ENCODE peak calls at places on chromosomes 13 and 19, in five cellular contexts. G is adipocyte, M is kidney, C is astrocyte, I is heart left ventricle. T is an unnamed sample.
A peak's percentile ranks its signal among the peaks of the same experiment; 100 is the strongest.

GRCh38 chr13:69856331-69856730 is 251.3 kb upstream of the ATXN8OS start:
- DNase-seq in G (no peak), M (no peak), C (peak; percentile 0), I (no peak), T (peak; percentile 1)

GRCh38 chr19:49866933-49867782 is at the start of gene PNKP:
- DNase-seq in G (peak; percentile 94), M (peak; percentile 98), C (peak; percentile 80), I (peak; percentile 93), T (peak; percentile 83)

GRCh38 chr13:20495087-20496023 is 30.3 kb downstream of the CRYL1 start:
- DNase-seq in G (peak; percentile 87), M (no peak), C (peak; percentile 30), I (peak; percentile 36), T (peak; percentile 65)

GRCh38 chr13:31967155-31967554 is 64.4 kb upstream of the FRY start:
- DNase-seq in G (no peak), M (no peak), C (no peak), I (no peak), T (no peak)

GRCh38 chr13:43804461-43805070 is 17.8 kb upstream of the ENOX1 start:
- DNase-seq in G (peak; percentile 93), M (no peak), C (peak; percentile 44), I (no peak), T (peak; percentile 80)

GRCh38 chr19:11722414-11722813 is 16.3 kb downstream of the ZNF823 start:
- DNase-seq in G (no peak), M (no peak), C (no peak), I (no peak), T (no peak)

GRCh38 chr19:42091300-42092266 is 15.6 kb downstream of the ZNF574 start:
- DNase-seq in G (no peak), M (no peak), C (no peak), I (no peak), T (peak; percentile 68)

GRCh38 chr13:87680298-87680697 is 9.1 kb downstream of the SLITRK5 start:
- DNase-seq in G (no peak), M (no peak), C (no peak), I (no peak), T (peak; percentile 59)

GRCh38 chr19:4371898-4372629 is 28.3 kb downstream of the SH3GL1 start:
- DNase-seq in G (no peak), M (peak; percentile 74), C (no peak), I (no peak), T (no peak)

GRCh38 chr19:43564800-43565199 is 10.5 kb downstream of the XRCC1 start:
- DNase-seq in G (no peak), M (no peak), C (no peak), I (no peak), T (no peak)

GRCh38 chr19:42143341-42144234 is 11.3 kb upstream of the POU2F2 start:
- DNase-seq in G (peak; percentile 53), M (no peak), C (no peak), I (no peak), T (no peak)

GRCh38 chr13:29131881-29132668 is 311.9 kb downstream of the MTUS2 start:
- DNase-seq in G (no peak), M (no peak), C (no peak), I (no peak), T (no peak)

GRCh38 chr13:75076476-75076875 is 405.5 kb downstream of the TBC1D4 start:
- DNase-seq in G (no peak), M (no peak), C (peak; percentile 54), I (no peak), T (no peak)

GRCh38 chr13:98571955-98572662 is 4.8 kb downstream of the STK24 start:
- DNase-seq in G (peak; percentile 87), M (no peak), C (peak; percentile 32), I (no peak), T (peak; percentile 47)

GRCh38 chr13:39455534-39456175 is 147.3 kb downstream of the LHFPL6 start:
- DNase-seq in G (no peak), M (no peak), C (peak; percentile 12), I (no peak), T (no peak)

DNA sequence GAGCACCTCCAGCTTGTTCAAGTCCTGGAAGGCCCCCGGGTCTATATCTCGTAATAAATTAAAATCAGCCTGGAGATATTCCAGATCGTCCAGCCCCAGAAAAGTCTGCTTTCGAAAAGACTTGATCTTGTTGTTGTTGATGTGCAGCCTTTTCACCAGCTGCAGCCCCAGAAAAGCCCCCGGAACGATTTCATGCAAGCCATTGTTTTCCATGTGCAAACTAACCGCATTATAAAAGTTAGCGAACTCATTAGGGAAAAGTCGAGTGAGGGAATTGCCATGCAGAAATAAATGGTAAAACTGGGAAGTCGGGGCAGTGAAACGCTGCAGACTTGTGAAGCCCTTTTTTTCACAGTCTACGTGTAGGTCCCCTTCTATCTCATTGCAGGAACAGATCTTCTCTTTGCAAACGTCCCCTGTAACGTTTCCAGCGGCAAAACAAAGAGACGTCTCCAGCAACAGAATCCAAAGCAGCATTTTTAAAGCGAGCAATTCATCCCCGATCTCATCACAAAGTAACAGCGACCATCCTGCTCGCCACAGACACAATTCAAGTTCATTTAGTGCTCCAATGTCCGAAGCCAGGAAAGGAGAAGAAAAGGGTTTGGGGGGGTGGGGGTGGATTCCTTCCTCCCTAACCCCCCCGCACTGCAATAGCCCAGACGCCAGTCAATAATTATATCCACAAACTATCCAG is 1.1 kb downstream of the SLITRK1 start:
- DNase-seq in G (peak; percentile 18), M (no peak), C (no peak), I (no peak), T (no peak)
- H3K4me3 ChIP-seq in G (peak overlapping the region; percentile 69), M (no peak overlapping the region), C (peak overlapping the region; percentile 73), I (no peak overlapping the region), T (no peak overlapping the region)

GRCh38 chr13:73235385-73235784 is 176.6 kb downstream of the KLF5 start:
- DNase-seq in G (peak; percentile 31), M (no peak), C (peak; percentile 65), I (no peak), T (no peak)
- H3K36me3 ChIP-seq in G (no peaks in the 10 kb centered on the region), M (no peaks in the 10 kb centered on the region), C (no peaks in the 10 kb centered on the region), I (no peaks in the 10 kb centered on the region), T (no peaks in the 10 kb centered on the region)

GRCh38 chr19:5718032-5718578 is 1.8 kb downstream of the LONP1 start:
- DNase-seq in G (peak; percentile 54), M (peak; percentile 43), C (peak; percentile 42), I (no peak), T (peak; percentile 35)
- H3K4me3 ChIP-seq in G (peak overlapping the region; percentile 96), M (peak overlapping the region; percentile 81), C (peak overlapping the region; percentile 90), I (peak overlapping the region; percentile 73), T (peak overlapping the region; percentile 89)

GRCh38 chr19:48386981-48387380 is 4.4 kb downstream of the KDELR1 start:
- DNase-seq in G (no peak), M (no peak), C (no peak), I (no peak), T (no peak)
- H3K36me3 ChIP-seq in G (peaks cover 66% of the 10 kb centered on the region), M (peaks cover 27% of the 10 kb centered on the region), C (peaks cover 41% of the 10 kb centered on the region), I (no peaks in the 10 kb centered on the region), T (peaks cover 27% of the 10 kb centered on the region)

GRCh38 chr19:345320-345879 is 804 bp upstream of the MIER2 start:
- DNase-seq in G (no peak), M (no peak), C (no peak), I (no peak), T (no peak)
- H3K4me3 ChIP-seq in G (peak overlapping the region; percentile 77), M (peak overlapping the region; percentile 52), C (no peak overlapping the region), I (peak overlapping the region; percentile 98), T (no peak overlapping the region)

T was measured in bronchial epithelial cell.